ENCODE peak calls at places on chromosome 1, in five cellular contexts. C is activated T-helper 2 cell treated with anti-CD3 and anti-CD28 coated beads, Interferon-gamma antibody, Interleukin-2, Interleukin-4, amounts not matched to agents 10 μg/mL and 5 μg/mL and 100 μg/mL, durations not matched to agents 14 hours and 24 hours and 36 hours; K is NCI-H1694 treated with DMSO at 0.1 percent for 48 hours; X is activated CD8-positive, alpha-beta memory T cell treated with anti-CD3 and anti-CD28 coated beads for 48 hours; M is stimulated activated CD4-positive, alpha-beta T cell treated with anti-CD3 and anti-CD28 coated beads, Interleukin-1b, Interleukin-23, amount 100 ng/mL, for 4 hours. Z is an unnamed sample.

GRCh38 chr1:1397839-1398523 is 1.2 kb downstream of the CCNL2 start:
- DNase-seq in C (no peak), K (no peak), M (no peak), X (no peak), Z (no peak)

GRCh38 chr1:246577720-246578106 is 11.5 kb downstream of the CNST start:
- DNase-seq in C (no peak), M (no peak), X (no peak), K (no peak), Z (no peak)

GRCh38 chr1:65149391-65149729 is 1.4 kb downstream of the AK4 start:
- DNase-seq in K (no peak), X (no peak), C (no peak), M (no peak), Z (no peak)

GRCh38 chr1:8517579-8518489 is 199.9 kb downstream of the SLC45A1 start:
- DNase-seq in M (no peak), K (no peak), C (no peak), X (no peak), Z (no peak)

GRCh38 chr1:19888112-19888511 is 5.9 kb downstream of the OTUD3 start:
- DNase-seq in M (no peak), C (no peak), X (no peak), K (no peak), Z (no peak)

GRCh38 chr1:227928811-227929375 is 18.8 kb downstream of the WNT9A start:
- DNase-seq in C (no peak), K (no peak), M (no peak), X (no peak), Z (no peak)

GRCh38 chr1:55399385-55399784 is 184.2 kb upstream of the USP24 start:
- DNase-seq in K (no peak), C (no peak), X (no peak), M (no peak), Z (no peak)

GRCh38 chr1:51000651-51001050 is 30.6 kb downstream of the CDKN2C start:
- DNase-seq in C (no peak), K (no peak), M (no peak), X (no peak), Z (no peak)

GRCh38 chr1:230972855-230973271 is 5.8 kb downstream of the TTC13 start:
- DNase-seq in K (no peak), M (peak; percentile 6), X (no peak), C (peak; percentile 65), Z (no peak)

GRCh38 chr1:186014370-186015030 is 280.3 kb downstream of the HMCN1 start:
- DNase-seq in C (no peak), K (no peak), M (no peak), X (no peak), Z (no peak)

GRCh38 chr1:91783423-91784162 is 102.4 kb downstream of the TGFBR3 start:
- DNase-seq in C (no peak), K (no peak), M (no peak), X (no peak), Z (no peak)

GRCh38 chr1:222777463-222777862 is 37.4 kb upstream of the DISP1 start:
- DNase-seq in M (no peak), C (no peak), K (no peak), X (no peak), Z (no peak)

GRCh38 chr1:15355968-15356621 is 53.6 kb upstream of the EFHD2 start:
- DNase-seq in C (no peak), X (no peak), K (no peak), M (no peak), Z (no peak)

GRCh38 chr1:200415693-200416593 is 6.1 kb upstream of the ZNF281 start:
- DNase-seq in M (no peak), X (no peak), K (no peak), C (no peak), Z (peak; percentile 69)

GRCh38 chr1:51976831-51977602 is 13.5 kb downstream of the RAB3B start:
- DNase-seq in C (no peak), M (no peak), X (no peak), K (no peak), Z (no peak)